ENCODE peak calls at places on chromosomes 12 and 14, in four cellular contexts. One of them, this sample, is unnamed.

GRCh38 chr12:65450610-65451009 is 172.1 kb downstream of the MSRB3 start:
- DNase-seq in HCT116: no peak
- DNase-seq in lower leg skin: no peak
- DNase-seq in fibroblast of pulmonary artery: no peak
- DNase-seq in this sample: no peak

GRCh38 chr12:95548056-95548538 is 3.2 kb downstream of the USP44 start:
- DNase-seq in HCT116: no peak
- DNase-seq in lower leg skin: no peak
- DNase-seq in fibroblast of pulmonary artery: no peak
- DNase-seq in this sample: no peak

GRCh38 chr14:35147711-35148110 is 25.4 kb downstream of the PRORP start:
- DNase-seq in HCT116: no peak
- DNase-seq in lower leg skin: no peak
- DNase-seq in fibroblast of pulmonary artery: no peak
- DNase-seq in this sample: no peak

GRCh38 chr12:75712223-75712622 is 200.8 kb upstream of the KRR1 start:
- DNase-seq in HCT116: peak; percentile 95
- DNase-seq in lower leg skin: no peak
- DNase-seq in fibroblast of pulmonary artery: no peak
- DNase-seq in this sample: peak; percentile 89

GRCh38 chr12:20549115-20549719 is 145.9 kb upstream of the SLCO1C1 start:
- DNase-seq in HCT116: peak; percentile 34
- DNase-seq in lower leg skin: no peak
- DNase-seq in fibroblast of pulmonary artery: peak; percentile 74
- DNase-seq in this sample: peak; percentile 40

GRCh38 chr14:65206448-65207096 is 104.3 kb upstream of the MAX start:
- DNase-seq in HCT116: no peak
- DNase-seq in lower leg skin: no peak
- DNase-seq in fibroblast of pulmonary artery: peak; percentile 39
- DNase-seq in this sample: peak; percentile 76

GRCh38 chr14:69648480-69649414 is 37.4 kb downstream of the SUSD6 start:
- DNase-seq in HCT116: no peak
- DNase-seq in lower leg skin: no peak
- DNase-seq in fibroblast of pulmonary artery: peak; percentile 77
- DNase-seq in this sample: peak; percentile 47

GRCh38 chr14:93064411-93065271 is 51.1 kb downstream of the ITPK1 start:
- DNase-seq in HCT116: no peak
- DNase-seq in lower leg skin: no peak
- DNase-seq in fibroblast of pulmonary artery: no peak
- DNase-seq in this sample: no peak

GRCh38 chr12:54032627-54033100 is at the start of gene HOXC5:
- DNase-seq in HCT116: peak; percentile 54
- DNase-seq in lower leg skin: no peak
- DNase-seq in fibroblast of pulmonary artery: peak; percentile 71
- DNase-seq in this sample: peak; percentile 70

GRCh38 chr12:45591635-45592034 is 137.9 kb upstream of the ARID2 start:
- DNase-seq in HCT116: no peak
- DNase-seq in lower leg skin: no peak
- DNase-seq in fibroblast of pulmonary artery: no peak
- DNase-seq in this sample: no peak

GRCh38 chr14:69093551-69094421 is 59.1 kb downstream of the DCAF5 start:
- DNase-seq in HCT116: no peak
- DNase-seq in lower leg skin: no peak
- DNase-seq in fibroblast of pulmonary artery: peak; percentile 88
- DNase-seq in this sample: no peak

GRCh38 chr12:56469007-56469930 is 891 bp downstream of the SPRYD4 start:
- DNase-seq in HCT116: no peak
- DNase-seq in lower leg skin: peak; percentile 32
- DNase-seq in fibroblast of pulmonary artery: no peak
- DNase-seq in this sample: no peak

GRCh38 chr14:36604757-36605505 is 22.5 kb upstream of the NKX2-8 start:
- DNase-seq in HCT116: peak; percentile 76
- DNase-seq in lower leg skin: peak; percentile 47
- DNase-seq in fibroblast of pulmonary artery: peak; percentile 80
- DNase-seq in this sample: peak; percentile 80

GRCh38 chr14:51507556-51508511 is 143.9 kb upstream of the FRMD6 start:
- DNase-seq in HCT116: no peak
- DNase-seq in lower leg skin: peak; percentile 43
- DNase-seq in fibroblast of pulmonary artery: peak; percentile 63
- DNase-seq in this sample: no peak

GRCh38 chr12:76029982-76030377 is 1.6 kb downstream of the PHLDA1 start:
- DNase-seq in HCT116: no peak
- DNase-seq in lower leg skin: no peak
- DNase-seq in fibroblast of pulmonary artery: peak; percentile 74
- DNase-seq in this sample: peak; percentile 36

GRCh38 chr14:101506211-101506920 is 54.9 kb upstream of the DIO3 start:
- DNase-seq in HCT116: no peak
- DNase-seq in lower leg skin: no peak
- DNase-seq in fibroblast of pulmonary artery: no peak
- DNase-seq in this sample: no peak

GRCh38 chr12:47328831-47329545 is 249.2 kb upstream of the AMIGO2 start:
- DNase-seq in HCT116: no peak
- DNase-seq in lower leg skin: no peak
- DNase-seq in fibroblast of pulmonary artery: peak; percentile 52
- DNase-seq in this sample: peak; percentile 72

GRCh38 chr12:46908236-46908935 is 82.6 kb upstream of the SLC38A4 start:
- DNase-seq in HCT116: no peak
- DNase-seq in lower leg skin: no peak
- DNase-seq in fibroblast of pulmonary artery: peak; percentile 21
- DNase-seq in this sample: peak; percentile 94

GRCh38 chr12:132503611-132504204 is 13.8 kb downstream of the FBRSL1 start:
- DNase-seq in HCT116: no peak
- DNase-seq in lower leg skin: no peak
- DNase-seq in fibroblast of pulmonary artery: peak; percentile 39
- DNase-seq in this sample: no peak

GRCh38 chr12:65510584-65511050 is 232.1 kb downstream of the MSRB3 start:
- DNase-seq in HCT116: peak; percentile 84
- DNase-seq in lower leg skin: no peak
- DNase-seq in fibroblast of pulmonary artery: peak; percentile 53
- DNase-seq in this sample: no peak

GRCh38 chr12:10210225-10210624 is 2.5 kb upstream of the GABARAPL1 start:
- DNase-seq in HCT116: no peak
- DNase-seq in lower leg skin: no peak
- DNase-seq in fibroblast of pulmonary artery: no peak
- DNase-seq in this sample: no peak

GRCh38 chr12:53225635-53226424 is 6.2 kb downstream of the RARG start:
- DNase-seq in HCT116: no peak
- DNase-seq in lower leg skin: no peak
- DNase-seq in fibroblast of pulmonary artery: no peak
- DNase-seq in this sample: peak; percentile 78

GRCh38 chr12:124940393-124941169 is 26.1 kb upstream of the UBC start:
- DNase-seq in HCT116: peak; percentile 86
- DNase-seq in lower leg skin: peak; percentile 93
- DNase-seq in fibroblast of pulmonary artery: peak; percentile 90
- DNase-seq in this sample: peak; percentile 93

GRCh38 chr14:103107455-103107854 is 12.9 kb downstream of the EXOC3L4 start:
- DNase-seq in HCT116: no peak
- DNase-seq in lower leg skin: no peak
- DNase-seq in fibroblast of pulmonary artery: no peak
- DNase-seq in this sample: no peak

GRCh38 chr12:2654741-2655140 is 140.0 kb upstream of the FKBP4 start:
- DNase-seq in HCT116: no peak
- DNase-seq in lower leg skin: no peak
- DNase-seq in fibroblast of pulmonary artery: no peak
- DNase-seq in this sample: no peak

GRCh38 chr12:31989571-31989970 is 30.4 kb downstream of the RESF1 start:
- DNase-seq in HCT116: no peak
- DNase-seq in lower leg skin: no peak
- DNase-seq in fibroblast of pulmonary artery: no peak
- DNase-seq in this sample: no peak

GRCh38 chr12:50050410-50051280 is 6.8 kb upstream of the ASIC1 start:
- DNase-seq in HCT116: no peak
- DNase-seq in lower leg skin: peak; percentile 41
- DNase-seq in fibroblast of pulmonary artery: peak; percentile 90
- DNase-seq in this sample: peak; percentile 48

GRCh38 chr12:92414383-92415065 is 268.9 kb upstream of the BTG1 start:
- DNase-seq in HCT116: no peak
- DNase-seq in lower leg skin: no peak
- DNase-seq in fibroblast of pulmonary artery: peak; percentile 6
- DNase-seq in this sample: peak; percentile 13

GRCh38 chr12:19003987-19004619 is 125.4 kb upstream of the PLEKHA5 start:
- DNase-seq in HCT116: no peak
- DNase-seq in lower leg skin: no peak
- DNase-seq in fibroblast of pulmonary artery: no peak
- DNase-seq in this sample: no peak

GRCh38 chr14:26870722-26871121 is 272.9 kb upstream of the NOVA1 start:
- DNase-seq in HCT116: no peak
- DNase-seq in lower leg skin: peak; percentile 41
- DNase-seq in fibroblast of pulmonary artery: no peak
- DNase-seq in this sample: no peak

GRCh38 chr12:85036736-85037135 is 585 bp downstream of the LRRIQ1 start:
- DNase-seq in HCT116: no peak
- DNase-seq in lower leg skin: no peak
- DNase-seq in fibroblast of pulmonary artery: no peak
- DNase-seq in this sample: no peak

GRCh38 chr14:71745072-71745471 is 187.2 kb upstream of the RGS6 start:
- DNase-seq in HCT116: no peak
- DNase-seq in lower leg skin: no peak
- DNase-seq in fibroblast of pulmonary artery: no peak
- DNase-seq in this sample: no peak
- H3K4me3 ChIP-seq in HCT116: no peak overlapping the region
- H3K4me3 ChIP-seq in lower leg skin: no peak overlapping the region
- H3K4me3 ChIP-seq in fibroblast of pulmonary artery: no peak overlapping the region
- H3K4me3 ChIP-seq in this sample: no peak overlapping the region

GRCh38 chr14:63993992-63994391 is 141.2 kb downstream of the SYNE2 start:
- DNase-seq in HCT116: no peak
- DNase-seq in lower leg skin: no peak
- DNase-seq in fibroblast of pulmonary artery: peak; percentile 13
- DNase-seq in this sample: peak; percentile 38
- TF ChIP-seq CTCF in HCT116: peak; percentile 26
- TF ChIP-seq CTCF in lower leg skin: no peak
- TF ChIP-seq CTCF in fibroblast of pulmonary artery: peak; percentile 26
- TF ChIP-seq CTCF in this sample: peak; percentile 37

GRCh38 chr14:85528882-85529585 is 910 bp upstream of the FLRT2 start:
- DNase-seq in HCT116: no peak
- DNase-seq in lower leg skin: peak; percentile 33
- DNase-seq in fibroblast of pulmonary artery: peak; percentile 77
- DNase-seq in this sample: peak; percentile 78
- H3K4me3 ChIP-seq in HCT116: no peak overlapping the region
- H3K4me3 ChIP-seq in lower leg skin: peak overlapping the region; percentile 33
- H3K4me3 ChIP-seq in fibroblast of pulmonary artery: peak overlapping the region; percentile 83
- H3K4me3 ChIP-seq in this sample: peak overlapping the region; percentile 88

GRCh38 chr12:752673-753400 is 458 bp downstream of the WNK1 start:
- DNase-seq in HCT116: no peak
- DNase-seq in lower leg skin: peak; percentile 36
- DNase-seq in fibroblast of pulmonary artery: peak; percentile 49
- DNase-seq in this sample: peak; percentile 57

GRCh38 chr12:754238-754816 is 1.9 kb downstream of the WNK1 start:
- DNase-seq in HCT116: no peak
- DNase-seq in lower leg skin: no peak
- DNase-seq in fibroblast of pulmonary artery: peak; percentile 20
- DNase-seq in this sample: peak; percentile 34

GRCh38 chr12:751828-752672 is at the start of gene WNK1:
- DNase-seq in HCT116: peak; percentile 97
- DNase-seq in lower leg skin: peak; percentile 98
- DNase-seq in fibroblast of pulmonary artery: peak; percentile 99
- DNase-seq in this sample: peak; percentile 99

GRCh38 chr12:754871-755562 is 2.6 kb downstream of the WNK1 start:
- DNase-seq in HCT116: no peak
- DNase-seq in lower leg skin: no peak
- DNase-seq in fibroblast of pulmonary artery: peak; percentile 75
- DNase-seq in this sample: peak; percentile 66

GRCh38 chr12:753401-754237 is 1.2 kb downstream of the WNK1 start:
- DNase-seq in HCT116: no peak
- DNase-seq in lower leg skin: peak; percentile 28
- DNase-seq in fibroblast of pulmonary artery: peak; percentile 29
- DNase-seq in this sample: no peak
- TF ChIP-seq CTCF in HCT116: peak; percentile 17
- TF ChIP-seq CTCF in lower leg skin: no peak
- TF ChIP-seq CTCF in fibroblast of pulmonary artery: no peak
- TF ChIP-seq CTCF in this sample: no peak

GRCh38 chr12:14928946-14929345 is 9.4 kb downstream of the ERP27 start:
- DNase-seq in HCT116: peak; percentile 28
- DNase-seq in lower leg skin: no peak
- DNase-seq in fibroblast of pulmonary artery: peak; percentile 41
- DNase-seq in this sample: peak; percentile 88
- H3K4me3 ChIP-seq in HCT116: peak overlapping the region; percentile 15
- H3K4me3 ChIP-seq in lower leg skin: no peak overlapping the region
- H3K4me3 ChIP-seq in fibroblast of pulmonary artery: peak overlapping the region; percentile 2
- H3K4me3 ChIP-seq in this sample: peak overlapping the region; percentile 11

DNA sequence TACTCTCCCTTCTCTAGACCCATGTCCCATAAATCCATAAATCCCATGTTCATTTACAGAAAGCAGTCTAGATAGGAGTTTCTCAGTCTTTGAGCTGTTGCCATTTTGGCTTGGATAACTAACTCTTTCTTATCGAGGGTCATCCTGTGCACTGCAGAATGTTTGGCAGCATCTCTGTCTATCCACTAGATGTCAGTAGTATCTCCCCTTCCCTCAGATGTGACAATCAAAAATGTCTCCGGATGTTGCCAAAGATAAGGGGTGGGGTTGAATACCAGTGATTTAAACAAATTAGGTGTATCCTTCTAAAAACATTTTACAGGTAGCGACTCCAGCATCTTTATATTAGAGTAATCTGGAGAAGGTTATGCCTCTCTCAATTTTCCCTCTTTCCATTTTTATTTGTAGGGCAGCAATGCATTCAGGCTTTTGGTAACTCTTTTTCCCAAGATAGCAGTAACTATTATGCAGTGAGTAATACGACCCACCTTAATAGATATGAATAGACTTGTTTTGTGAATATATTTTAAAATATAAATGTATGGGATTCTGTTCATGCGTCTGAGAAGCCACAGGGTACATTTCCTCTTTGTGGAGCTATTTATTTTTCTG is 100.7 kb downstream of the LRRK2 start:
- DNase-seq in HCT116: peak; percentile 59
- DNase-seq in lower leg skin: no peak
- DNase-seq in fibroblast of pulmonary artery: peak; percentile 7
- DNase-seq in this sample: peak; percentile 59
- TF ChIP-seq CTCF in HCT116: peak; percentile 76
- TF ChIP-seq CTCF in lower leg skin: no peak
- TF ChIP-seq CTCF in fibroblast of pulmonary artery: peak; percentile 51
- TF ChIP-seq CTCF in this sample: peak; percentile 86

GRCh38 chr12:25058619-25059018 is 109.7 kb upstream of the BCAT1 start:
- DNase-seq in HCT116: no peak
- DNase-seq in lower leg skin: no peak
- DNase-seq in fibroblast of pulmonary artery: no peak
- DNase-seq in this sample: no peak
- H3K4me3 ChIP-seq in HCT116: no peak overlapping the region
- H3K4me3 ChIP-seq in lower leg skin: no peak overlapping the region
- H3K4me3 ChIP-seq in fibroblast of pulmonary artery: no peak overlapping the region
- H3K4me3 ChIP-seq in this sample: no peak overlapping the region

This sample was measured in epithelial cell of esophagus.